ENCODE peak calls at places on chromosomes 3 and 15, in seven cellular contexts. M is K562, N is HepG2, I is SK-N-SH, C is HCT116, B is GM12878, R is H1. E is an unnamed sample.

GRCh38 chr3:133408366-133408765 is 8.5 kb downstream of the BFSP2 start:
- DNase-seq in M (no peak), B (no peak), N (no peak), C (no peak), I (no peak), R (no peak), E (no peak)

GRCh38 chr3:128933922-128934253 is 54.5 kb downstream of the ACAD9 start:
- DNase-seq in R (no peak), I (no peak), B (no peak), N (no peak), M (no peak), C (no peak), E (no peak)

GRCh38 chr3:128597900-128598299 is 52.7 kb downstream of the RPN1 start:
- DNase-seq in B (no peak), R (no peak), C (no peak), M (no peak), I (no peak), N (no peak), E (no peak)

GRCh38 chr3:111864821-111865656 is 6.0 kb downstream of the PHLDB2 start:
- DNase-seq in I (no peak), M (no peak), R (no peak), B (no peak), C (no peak), N (peak; percentile 9), E (no peak)

GRCh38 chr15:76155742-76156141 is 96.0 kb downstream of the TMEM266 start:
- DNase-seq in C (no peak), M (no peak), N (no peak), B (no peak), R (no peak), I (no peak), E (no peak)

GRCh38 chr15:66835558-66835878 is 133.5 kb downstream of the SMAD6 start:
- DNase-seq in C (no peak), R (no peak), M (no peak), N (no peak), I (no peak), B (peak; percentile 39), E (no peak)

GRCh38 chr15:69265347-69265955 is 33.3 kb upstream of the PAQR5 start:
- DNase-seq in M (no peak), B (no peak), C (peak; percentile 34), I (no peak), N (peak; percentile 47), R (no peak), E (peak; percentile 29)

GRCh38 chr15:45150481-45150880 is 20.7 kb downstream of the DUOX1 start:
- DNase-seq in C (no peak), I (no peak), M (no peak), B (no peak), N (no peak), R (no peak), E (no peak)

GRCh38 chr3:39294446-39295183 is 14.8 kb upstream of the CX3CR1 start:
- DNase-seq in B (no peak), R (no peak), I (no peak), C (no peak), N (no peak), M (no peak), E (no peak)

GRCh38 chr15:64112904-64113303 is 17.1 kb downstream of the SNX1 start:
- DNase-seq in C (no peak), R (no peak), I (no peak), M (no peak), B (no peak), N (no peak), E (no peak)

GRCh38 chr15:39878401-39878775 is 41.7 kb downstream of the GPR176 start:
- DNase-seq in R (no peak), B (no peak), C (no peak), M (no peak), N (no peak), I (no peak), E (no peak)

GRCh38 chr3:119831941-119832371 is 50.1 kb downstream of the NR1I2 start:
- DNase-seq in B (no peak), N (no peak), C (no peak), M (no peak), R (no peak), I (no peak), E (no peak)

GRCh38 chr3:136595862-136596697 is 156.1 kb downstream of the STAG1 start:
- DNase-seq in C (no peak), B (no peak), R (no peak), N (no peak), I (no peak), M (no peak), E (no peak)

GRCh38 chr15:96329403-96329981 is 1.0 kb upstream of the NR2F2 start:
- DNase-seq in C (no peak), N (no peak), M (no peak), B (no peak), R (no peak), I (no peak), E (no peak)

GRCh38 chr3:190092250-190092649 is 28.4 kb downstream of the P3H2 start:
- DNase-seq in N (no peak), C (no peak), M (no peak), I (no peak), B (no peak), R (no peak), E (no peak)

GRCh38 chr3:27677554-27677953 is 44.6 kb downstream of the EOMES start:
- DNase-seq in N (no peak), C (peak; percentile 2), I (no peak), R (no peak), M (no peak), B (no peak), E (peak; percentile 17)

GRCh38 chr3:169112153-169112892 is 551.2 kb downstream of the MECOM start:
- DNase-seq in I (no peak), M (no peak), C (peak; percentile 6), B (no peak), N (peak; percentile 50), R (no peak), E (peak; percentile 46)

GRCh38 chr3:66303556-66303955 is 82.8 kb downstream of the SLC25A26 start:
- DNase-seq in C (no peak), I (no peak), M (no peak), B (no peak), R (no peak), N (no peak), E (no peak)

GRCh38 chr3:181210275-181210674 is 220.7 kb upstream of the DNAJC19 start:
- DNase-seq in B (no peak), N (peak; percentile 4), R (no peak), M (no peak), C (peak; percentile 12), I (peak; percentile 8), E (peak; percentile 26)

GRCh38 chr3:165518346-165518745 is 318.9 kb downstream of the BCHE start:
- DNase-seq in B (no peak), M (no peak), N (no peak), I (no peak), R (no peak), C (no peak), E (no peak)

GRCh38 chr15:65102912-65103311 is 12.1 kb downstream of the UBAP1L start:
- DNase-seq in N (no peak), M (no peak), B (no peak), R (no peak), I (no peak), C (no peak), E (no peak)

GRCh38 chr3:177208223-177208622 is 10.9 kb upstream of the TBL1XR1 start:
- DNase-seq in B (no peak), N (no peak), C (no peak), R (no peak), M (no peak), I (no peak), E (no peak)

GRCh38 chr3:71584216-71585061 is 911 bp upstream of the FOXP1 start:
- DNase-seq in N (peak; percentile 68), M (peak; percentile 25), I (peak; percentile 41), R (no peak), C (no peak), B (no peak), E (no peak)

GRCh38 chr15:47711654-47712053 is 5.7 kb upstream of the SEMA6D start:
- DNase-seq in N (peak; percentile 1), C (no peak), R (no peak), I (peak; percentile 38), B (no peak), M (no peak), E (no peak)

GRCh38 chr3:126259411-126260391 is 79.3 kb upstream of the ALDH1L1 start:
- DNase-seq in M (peak; percentile 37), B (no peak), C (no peak), N (peak; percentile 29), I (peak; percentile 79), R (no peak), E (no peak)

GRCh38 chr15:59313703-59314332 is 58.9 kb downstream of the MYO1E start:
- DNase-seq in N (peak; percentile 9), I (no peak), B (peak; percentile 81), C (no peak), R (no peak), M (no peak), E (peak; percentile 40)

DNA sequence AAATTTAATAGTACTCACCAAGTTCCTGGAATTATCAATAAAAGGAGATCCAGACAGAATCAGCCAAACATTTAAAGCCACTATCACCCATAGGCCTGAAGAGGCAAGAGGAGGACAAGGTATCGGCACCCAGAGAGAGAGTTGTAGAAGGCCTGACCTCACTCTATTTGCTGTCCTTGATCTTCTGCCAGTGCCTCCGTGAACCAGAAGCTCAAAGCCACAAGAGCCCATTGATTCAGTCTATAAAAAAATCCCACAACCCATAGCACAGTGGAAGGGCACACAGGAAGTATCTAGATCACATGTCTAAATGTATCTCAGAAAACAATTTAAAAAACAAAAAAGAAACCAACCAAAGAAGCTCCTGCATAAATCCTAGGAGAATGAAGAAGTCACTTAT is 68.6 kb upstream of the FAM174B start:
- DNase-seq in I (no peak), R (no peak), M (no peak), N (peak; percentile 65), C (no peak), B (no peak), E (no peak)
- TF ChIP-seq JUND in I (no peak), R (no peak), M (no peak), N (no peak), C (no peak), B (no peak), E (no peak)

DNA sequence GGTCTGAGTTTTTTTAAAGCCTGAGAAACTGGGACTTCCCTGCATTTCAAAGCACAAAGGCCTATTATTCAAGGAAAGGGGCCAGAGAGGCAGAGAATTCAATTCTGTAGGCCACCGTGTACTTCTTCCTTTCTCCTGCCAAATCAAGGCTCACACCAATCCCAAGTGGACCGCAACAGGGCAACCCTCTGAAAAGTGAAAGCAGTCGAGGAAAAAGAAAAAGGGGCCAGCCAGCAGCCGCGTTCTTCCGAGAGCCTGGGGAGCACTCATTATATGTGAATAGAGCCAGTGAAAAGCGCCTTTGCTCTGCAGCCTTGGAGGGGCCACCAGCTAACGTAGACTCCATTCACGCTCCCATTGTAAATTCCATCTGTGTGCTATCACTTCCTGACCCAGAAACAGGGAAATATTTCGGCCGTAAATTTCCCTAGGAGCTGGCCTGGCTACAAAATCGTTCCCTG is 45.9 kb upstream of the THUMPD3 start:
- DNase-seq in N (no peak), M (no peak), R (no peak), I (no peak), B (no peak), C (no peak), E (no peak)
- TF ChIP-seq JUND in N (no peak), M (no peak), R (no peak), I (no peak), B (no peak), C (no peak), E (no peak)

GRCh38 chr3:70556056-70556455 is 243.6 kb upstream of the MDFIC2 start:
- DNase-seq in I (no peak), N (no peak), R (no peak), C (no peak), M (no peak), B (no peak), E (no peak)
- TF ChIP-seq JUND in I (no peak), N (no peak), R (no peak), C (no peak), M (no peak), B (no peak), E (no peak)

GRCh38 chr3:114121996-114122709 is 56.7 kb downstream of the DRD3 start:
- DNase-seq in C (no peak), R (no peak), I (no peak), M (no peak), B (no peak), N (no peak), E (no peak)
- TF ChIP-seq JUND in C (no peak), R (no peak), I (no peak), M (no peak), B (no peak), N (no peak), E (no peak)